ENCODE peak calls at places on chromosome 5, in eight cellular contexts. One of them, this sample, is unnamed.

GRCh38 chr5:19258686-19259085 is 729.3 kb downstream of the CDH18 start:
- DNase-seq in Karpas-422: no peak
- DNase-seq in GM23248: no peak
- DNase-seq in cardiac muscle cell: no peak
- DNase-seq in MM.1S: no peak
- DNase-seq in K562: no peak
- DNase-seq in fibroblast of lung: no peak
- DNase-seq in right cardiac atrium: peak
- DNase-seq in this sample: no peak

GRCh38 chr5:145803072-145803471 is 32.1 kb downstream of the PRELID2 start:
- DNase-seq in Karpas-422: no peak
- DNase-seq in GM23248: no peak
- DNase-seq in cardiac muscle cell: no peak
- DNase-seq in MM.1S: no peak
- DNase-seq in K562: no peak
- DNase-seq in fibroblast of lung: no peak
- DNase-seq in right cardiac atrium: no peak
- DNase-seq in this sample: no peak

GRCh38 chr5:131288328-131288727 is 24.5 kb downstream of the CDC42SE2 start:
- DNase-seq in Karpas-422: no peak
- DNase-seq in GM23248: no peak
- DNase-seq in cardiac muscle cell: no peak
- DNase-seq in MM.1S: no peak
- DNase-seq in K562: no peak
- DNase-seq in fibroblast of lung: no peak
- DNase-seq in right cardiac atrium: no peak
- DNase-seq in this sample: no peak

GRCh38 chr5:107669543-107670027 is 1.2 kb downstream of the EFNA5 start:
- DNase-seq in Karpas-422: no peak
- DNase-seq in GM23248: peak
- DNase-seq in cardiac muscle cell: peak
- DNase-seq in MM.1S: no peak
- DNase-seq in K562: no peak
- DNase-seq in fibroblast of lung: peak
- DNase-seq in right cardiac atrium: peak
- DNase-seq in this sample: peak

GRCh38 chr5:151041577-151042268 is 21.3 kb downstream of the GPX3 start:
- DNase-seq in Karpas-422: no peak
- DNase-seq in GM23248: no peak
- DNase-seq in cardiac muscle cell: no peak
- DNase-seq in MM.1S: no peak
- DNase-seq in K562: no peak
- DNase-seq in fibroblast of lung: no peak
- DNase-seq in right cardiac atrium: no peak
- DNase-seq in this sample: peak

GRCh38 chr5:102678267-102679058 is 76.6 kb upstream of the PAM start:
- DNase-seq in Karpas-422: no peak
- DNase-seq in GM23248: peak
- DNase-seq in cardiac muscle cell: no peak
- DNase-seq in MM.1S: no peak
- DNase-seq in K562: no peak
- DNase-seq in fibroblast of lung: peak
- DNase-seq in right cardiac atrium: no peak
- DNase-seq in this sample: peak

GRCh38 chr5:159051431-159052281 is 48.1 kb downstream of the EBF1 start:
- DNase-seq in Karpas-422: peak
- DNase-seq in GM23248: peak
- DNase-seq in cardiac muscle cell: peak
- DNase-seq in MM.1S: no peak
- DNase-seq in K562: no peak
- DNase-seq in fibroblast of lung: no peak
- DNase-seq in right cardiac atrium: peak
- DNase-seq in this sample: no peak

GRCh38 chr5:139906661-139907060 is 111.1 kb downstream of the PSD2 start:
- DNase-seq in Karpas-422: no peak
- DNase-seq in GM23248: no peak
- DNase-seq in cardiac muscle cell: no peak
- DNase-seq in MM.1S: no peak
- DNase-seq in K562: no peak
- DNase-seq in fibroblast of lung: no peak
- DNase-seq in right cardiac atrium: no peak
- DNase-seq in this sample: no peak

GRCh38 chr5:19274578-19274977 is 713.4 kb downstream of the CDH18 start:
- DNase-seq in Karpas-422: no peak
- DNase-seq in GM23248: no peak
- DNase-seq in cardiac muscle cell: no peak
- DNase-seq in MM.1S: no peak
- DNase-seq in K562: no peak
- DNase-seq in fibroblast of lung: no peak
- DNase-seq in right cardiac atrium: no peak
- DNase-seq in this sample: no peak

GRCh38 chr5:135915466-135916001 is 19.9 kb upstream of the IL9 start:
- DNase-seq in Karpas-422: no peak
- DNase-seq in GM23248: peak
- DNase-seq in cardiac muscle cell: no peak
- DNase-seq in MM.1S: no peak
- DNase-seq in K562: no peak
- DNase-seq in fibroblast of lung: no peak
- DNase-seq in right cardiac atrium: no peak
- DNase-seq in this sample: no peak

GRCh38 chr5:135916638-135917263 is 21.1 kb upstream of the IL9 start:
- DNase-seq in Karpas-422: no peak
- DNase-seq in GM23248: no peak
- DNase-seq in cardiac muscle cell: no peak
- DNase-seq in MM.1S: peak
- DNase-seq in K562: no peak
- DNase-seq in fibroblast of lung: no peak
- DNase-seq in right cardiac atrium: no peak
- DNase-seq in this sample: no peak

DNA sequence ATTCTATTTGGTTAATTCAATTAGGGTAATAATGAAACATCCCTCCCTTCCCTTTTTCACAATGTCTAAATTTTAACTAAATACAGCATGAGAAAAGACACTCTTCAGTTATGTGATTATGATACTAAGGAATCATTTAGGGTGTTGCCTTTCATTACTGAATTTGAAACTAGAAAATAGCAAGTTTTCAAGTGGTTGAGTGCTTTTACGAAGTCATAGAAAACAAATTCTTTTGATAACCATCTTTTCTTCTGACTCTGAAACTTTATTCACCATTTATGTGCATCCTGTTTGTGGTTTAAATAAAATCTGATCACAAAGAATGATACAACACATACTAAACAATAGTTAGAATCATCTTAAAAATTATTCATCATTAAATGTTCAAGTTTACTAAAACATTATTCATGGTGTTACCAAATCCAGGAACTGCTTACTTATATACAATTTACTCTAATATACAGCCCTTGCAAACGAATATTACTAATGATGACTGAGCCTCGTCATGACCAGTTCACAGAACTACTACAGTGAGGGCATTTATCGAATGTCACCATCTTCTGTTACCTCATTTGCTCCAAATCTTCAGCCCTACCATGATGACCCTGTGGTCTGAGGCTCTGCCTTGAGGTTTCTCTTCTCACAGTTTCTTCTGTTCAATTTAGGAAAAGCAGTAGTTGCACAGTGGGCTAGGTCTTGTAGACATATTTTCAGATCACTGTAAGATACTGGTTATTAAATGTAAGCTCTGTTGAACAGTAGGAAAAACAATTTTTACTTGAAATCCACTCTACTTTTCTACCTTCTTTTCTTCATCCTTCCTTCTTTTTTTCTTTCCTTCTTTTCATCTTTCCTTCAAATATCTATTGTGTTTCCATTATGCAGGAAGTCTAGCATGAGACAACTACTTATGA is 18.3 kb upstream of the IL9 start:
- DNase-seq in Karpas-422: no peak
- DNase-seq in GM23248: peak
- DNase-seq in cardiac muscle cell: no peak
- DNase-seq in MM.1S: no peak
- DNase-seq in K562: no peak
- DNase-seq in fibroblast of lung: no peak
- DNase-seq in right cardiac atrium: no peak
- DNase-seq in this sample: no peak
- H3K27ac ChIP-seq in Karpas-422: no peak
- H3K27ac ChIP-seq in GM23248: no peak
- H3K27ac ChIP-seq in cardiac muscle cell: no peak
- H3K27ac ChIP-seq in MM.1S: no peak
- H3K27ac ChIP-seq in K562: no peak
- H3K27ac ChIP-seq in fibroblast of lung: no peak
- H3K27ac ChIP-seq in right cardiac atrium: no peak
- H3K27ac ChIP-seq in this sample: no peak

DNA sequence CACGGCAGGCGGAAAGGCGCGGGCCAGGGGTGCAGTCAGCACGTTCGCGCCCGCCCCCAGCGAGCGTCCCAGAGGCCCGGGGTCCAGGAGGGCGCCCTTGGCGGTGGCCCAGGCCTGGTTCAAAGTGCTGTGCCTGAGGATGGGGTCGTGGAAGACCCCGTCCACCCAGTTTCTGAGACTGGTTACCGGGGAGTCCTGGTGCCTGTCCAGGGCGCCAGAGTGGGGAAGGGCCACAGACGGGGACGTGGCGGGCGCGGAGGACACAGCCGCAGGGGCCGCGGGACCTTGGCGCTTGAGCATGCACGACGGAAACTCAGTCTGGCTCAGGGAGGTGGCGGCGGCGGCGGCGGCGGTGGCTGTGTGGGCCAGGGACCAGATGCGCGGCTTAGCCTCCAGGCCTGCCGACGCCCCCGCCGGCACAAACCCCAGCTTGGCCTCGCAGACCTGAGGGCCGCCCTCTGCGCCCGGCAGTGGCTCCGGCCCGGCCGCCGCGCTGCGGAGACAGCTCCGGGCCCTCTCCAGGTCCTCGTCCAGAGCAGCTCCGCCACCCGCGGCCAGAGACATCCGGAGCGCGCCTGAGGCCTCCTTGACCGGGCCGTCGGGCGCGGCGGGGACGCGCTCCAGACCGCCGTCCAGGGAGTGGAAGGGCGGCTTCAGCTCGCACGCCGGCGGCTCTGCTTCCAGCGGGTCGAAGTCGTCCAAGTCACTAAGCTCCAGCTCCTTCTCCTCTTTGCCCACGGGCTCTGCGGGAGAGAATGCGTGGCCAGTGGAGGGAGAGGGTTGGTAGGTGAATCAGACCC is 4.5 kb downstream of the IRX4 start:
- DNase-seq in Karpas-422: no peak
- DNase-seq in GM23248: no peak
- DNase-seq in cardiac muscle cell: peak
- DNase-seq in MM.1S: no peak
- DNase-seq in K562: no peak
- DNase-seq in fibroblast of lung: no peak
- DNase-seq in right cardiac atrium: peak
- DNase-seq in this sample: no peak
- H3K4me3 ChIP-seq in Karpas-422: no peak
- H3K4me3 ChIP-seq in GM23248: no peak
- H3K4me3 ChIP-seq in cardiac muscle cell: no peak
- H3K4me3 ChIP-seq in MM.1S: no peak
- H3K4me3 ChIP-seq in K562: no peak
- H3K4me3 ChIP-seq in fibroblast of lung: no peak
- H3K4me3 ChIP-seq in right cardiac atrium: no peak
- H3K4me3 ChIP-seq in this sample: no peak

DNA sequence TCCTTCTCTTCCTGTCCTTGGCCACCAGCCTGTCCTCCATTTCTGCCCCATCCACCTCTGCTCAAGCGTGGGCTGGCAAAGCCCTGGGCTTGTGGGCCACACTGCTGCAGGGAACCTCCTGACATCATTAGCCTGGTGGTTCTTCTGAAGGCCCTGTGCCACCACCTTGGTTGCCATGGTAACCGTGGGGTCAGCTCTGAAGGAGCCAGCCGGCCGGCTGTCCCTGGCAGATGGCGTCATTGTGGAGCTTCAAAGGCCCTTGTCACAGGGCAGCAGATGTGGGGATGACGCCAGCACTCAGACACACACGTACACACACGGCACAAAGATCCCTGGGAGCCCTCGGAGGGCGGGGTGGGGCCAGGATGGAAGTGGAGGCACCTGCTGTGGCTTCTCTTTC is 19.7 kb upstream of the RPL26L1 start:
- DNase-seq in Karpas-422: no peak
- DNase-seq in GM23248: no peak
- DNase-seq in cardiac muscle cell: peak
- DNase-seq in MM.1S: no peak
- DNase-seq in K562: no peak
- DNase-seq in fibroblast of lung: no peak
- DNase-seq in right cardiac atrium: peak
- DNase-seq in this sample: no peak
- H3K27ac ChIP-seq in Karpas-422: no peak
- H3K27ac ChIP-seq in GM23248: no peak
- H3K27ac ChIP-seq in cardiac muscle cell: peak
- H3K27ac ChIP-seq in MM.1S: no peak
- H3K27ac ChIP-seq in K562: no peak
- H3K27ac ChIP-seq in fibroblast of lung: no peak
- H3K27ac ChIP-seq in right cardiac atrium: no peak
- H3K27ac ChIP-seq in this sample: no peak

DNA sequence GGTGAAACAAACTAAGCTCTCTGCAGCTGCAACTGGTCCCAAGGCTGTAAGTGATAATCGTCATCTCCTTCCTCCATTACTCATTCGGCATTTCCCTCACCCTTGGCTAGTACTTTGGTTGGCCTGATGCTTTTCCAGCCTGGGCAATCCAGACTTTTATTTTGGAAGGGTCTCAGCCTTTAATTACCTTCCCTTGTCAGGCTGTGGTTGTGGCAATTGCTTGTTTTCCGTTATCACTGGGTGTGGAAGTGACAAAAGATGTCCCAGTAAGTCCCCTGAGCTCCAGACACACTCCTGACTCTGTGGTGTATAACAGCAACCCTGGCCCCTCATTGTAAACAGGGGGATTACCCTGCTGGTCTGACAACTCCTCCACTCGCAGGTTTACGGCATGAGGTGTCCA is 6.3 kb upstream of the FAF2 start:
- DNase-seq in Karpas-422: no peak
- DNase-seq in GM23248: peak
- DNase-seq in cardiac muscle cell: no peak
- DNase-seq in MM.1S: no peak
- DNase-seq in K562: peak
- DNase-seq in fibroblast of lung: peak
- DNase-seq in right cardiac atrium: no peak
- DNase-seq in this sample: peak
- H3K4me3 ChIP-seq in Karpas-422: no peak
- H3K4me3 ChIP-seq in GM23248: no peak
- H3K4me3 ChIP-seq in cardiac muscle cell: no peak
- H3K4me3 ChIP-seq in MM.1S: no peak
- H3K4me3 ChIP-seq in K562: no peak
- H3K4me3 ChIP-seq in fibroblast of lung: no peak
- H3K4me3 ChIP-seq in right cardiac atrium: no peak
- H3K4me3 ChIP-seq in this sample: no peak

GRCh38 chr5:1521054-1521453 is 2.7 kb downstream of the LPCAT1 start:
- DNase-seq in Karpas-422: no peak
- DNase-seq in GM23248: no peak
- DNase-seq in cardiac muscle cell: no peak
- DNase-seq in MM.1S: no peak
- DNase-seq in K562: no peak
- DNase-seq in fibroblast of lung: no peak
- DNase-seq in right cardiac atrium: no peak
- DNase-seq in this sample: no peak
- H3K27ac ChIP-seq in Karpas-422: peak
- H3K27ac ChIP-seq in GM23248: peak
- H3K27ac ChIP-seq in cardiac muscle cell: no peak
- H3K27ac ChIP-seq in MM.1S: no peak
- H3K27ac ChIP-seq in K562: no peak
- H3K27ac ChIP-seq in fibroblast of lung: no peak
- H3K27ac ChIP-seq in right cardiac atrium: no peak
- H3K27ac ChIP-seq in this sample: no peak

This sample was measured in mammary epithelial cell.